ENCODE peak calls at places on chromosomes 1 and 21, in nine cellular contexts. R, X, N, L, C, O, B, Q and U are unnamed samples.

GRCh38 chr1:53616927-53617326 is 122.0 kb downstream of the GLIS1 start:
- DNase-seq in R (no peak), X (no peak), N (no peak), L (no peak), C (no peak), O (peak), B (no peak), Q (no peak), U (no peak)

GRCh38 chr1:145855426-145855948 is 3.4 kb downstream of the PIAS3 start:
- DNase-seq in R (no peak), X (no peak), N (no peak), L (no peak), C (no peak), O (no peak), B (no peak), Q (no peak), U (no peak)

GRCh38 chr1:170970256-170970655 is 34.9 kb downstream of the MROH9 start:
- DNase-seq in R (no peak), X (no peak), N (no peak), L (no peak), C (no peak), O (no peak), B (no peak), Q (no peak), U (no peak)

GRCh38 chr1:119884700-119885099 is 11.6 kb downstream of the ADAM30 start:
- DNase-seq in R (no peak), X (no peak), N (peak), L (no peak), C (no peak), O (no peak), B (no peak), Q (no peak), U (no peak)

GRCh38 chr1:232538224-232538942 is 91.5 kb downstream of the SIPA1L2 start:
- DNase-seq in R (peak), X (no peak), N (peak), L (no peak), C (no peak), O (peak), B (no peak), Q (no peak), U (no peak)

GRCh38 chr1:23202263-23202749 is 15.0 kb downstream of the HTR1D start:
- DNase-seq in R (no peak), X (no peak), N (peak), L (no peak), C (no peak), O (no peak), B (peak), Q (no peak), U (no peak)

GRCh38 chr1:161763522-161764098 is 2.5 kb upstream of the ATF6 start:
- DNase-seq in R (peak), X (peak), N (no peak), L (no peak), C (no peak), O (no peak), B (no peak), Q (no peak), U (no peak)

GRCh38 chr1:13812456-13813397 is 112.7 kb downstream of the PRDM2 start:
- DNase-seq in R (no peak), X (no peak), N (no peak), L (no peak), C (no peak), O (no peak), B (no peak), Q (no peak), U (no peak)

GRCh38 chr1:54671985-54672608 is 30.5 kb downstream of the MROH7 start:
- DNase-seq in R (peak), X (peak), N (peak), L (peak), C (no peak), O (peak), B (peak), Q (peak), U (no peak)

GRCh38 chr1:172356620-172357019 is 63.9 kb upstream of the C1orf105 start:
- DNase-seq in R (peak), X (no peak), N (peak), L (no peak), C (no peak), O (no peak), B (peak), Q (no peak), U (no peak)

GRCh38 chr21:41500354-41500753 is 7.6 kb downstream of the TMPRSS2 start:
- DNase-seq in R (no peak), X (no peak), N (no peak), L (no peak), C (no peak), O (no peak), B (no peak), Q (no peak), U (no peak)

GRCh38 chr1:229665912-229666558 is 40.0 kb downstream of the URB2 start:
- DNase-seq in R (no peak), X (no peak), N (no peak), L (no peak), C (no peak), O (no peak), B (no peak), Q (no peak), U (no peak)

GRCh38 chr1:210360852-210361477 is 32.3 kb downstream of the HHAT start:
- DNase-seq in R (peak), X (no peak), N (peak), L (peak), C (no peak), O (no peak), B (peak), Q (no peak), U (no peak)

GRCh38 chr1:44020464-44020863 is 10.8 kb downstream of the SLC6A9 start:
- DNase-seq in R (no peak), X (no peak), N (no peak), L (no peak), C (no peak), O (no peak), B (no peak), Q (no peak), U (no peak)

GRCh38 chr1:30045304-30046090 is 677.9 kb downstream of the MATN1 start:
- DNase-seq in R (no peak), X (no peak), N (no peak), L (no peak), C (no peak), O (no peak), B (no peak), Q (no peak), U (no peak)

GRCh38 chr1:237864338-237865244 is 26.1 kb downstream of the ZP4 start:
- DNase-seq in R (peak), X (no peak), N (peak), L (peak), C (peak), O (peak), B (no peak), Q (no peak), U (peak)

GRCh38 chr1:151716771-151717631 is at the start of gene CELF3:
- DNase-seq in R (no peak), X (peak), N (peak), L (peak), C (no peak), O (peak), B (no peak), Q (no peak), U (no peak)

GRCh38 chr1:167484726-167485125 is 33.6 kb downstream of the CD247 start:
- DNase-seq in R (no peak), X (no peak), N (no peak), L (no peak), C (no peak), O (no peak), B (no peak), Q (no peak), U (no peak)

GRCh38 chr1:192983349-192983980 is 75.7 kb downstream of the UCHL5 start:
- DNase-seq in R (no peak), X (no peak), N (no peak), L (peak), C (no peak), O (no peak), B (no peak), Q (no peak), U (no peak)

GRCh38 chr1:150543500-150544143 is 5.6 kb upstream of the ADAMTSL4 start:
- DNase-seq in R (no peak), X (no peak), N (peak), L (no peak), C (no peak), O (no peak), B (no peak), Q (no peak), U (no peak)

GRCh38 chr1:56461158-56462127 is 117.9 kb downstream of the PLPP3 start:
- DNase-seq in R (no peak), X (no peak), N (no peak), L (no peak), C (no peak), O (peak), B (no peak), Q (no peak), U (no peak)

GRCh38 chr1:71521655-71522264 is 440.9 kb upstream of the ZRANB2 start:
- DNase-seq in R (no peak), X (no peak), N (peak), L (no peak), C (no peak), O (peak), B (peak), Q (peak), U (no peak)

GRCh38 chr1:9368356-9368755 is 75.7 kb downstream of the SPSB1 start:
- DNase-seq in R (no peak), X (no peak), N (no peak), L (no peak), C (no peak), O (no peak), B (no peak), Q (no peak), U (no peak)

GRCh38 chr1:34113887-34114286 is 51.1 kb downstream of the CSMD2 start:
- DNase-seq in R (peak), X (no peak), N (peak), L (no peak), C (no peak), O (peak), B (peak), Q (no peak), U (no peak)

GRCh38 chr1:55146781-55147180 is 68.4 kb downstream of the USP24 start:
- DNase-seq in R (no peak), X (no peak), N (peak), L (no peak), C (no peak), O (no peak), B (no peak), Q (no peak), U (no peak)

GRCh38 chr21:29078884-29079765 is 5.7 kb upstream of the CCT8 start:
- DNase-seq in R (no peak), X (peak), N (no peak), L (no peak), C (peak), O (no peak), B (no peak), Q (no peak), U (peak)

GRCh38 chr1:8145525-8145924 is 119.4 kb upstream of the ERRFI1 start:
- DNase-seq in R (no peak), X (no peak), N (no peak), L (peak), C (no peak), O (no peak), B (no peak), Q (no peak), U (no peak)

GRCh38 chr1:153616144-153616884 is at the start of gene S100A14:
- DNase-seq in R (no peak), X (peak), N (no peak), L (peak), C (peak), O (no peak), B (no peak), Q (no peak), U (no peak)

GRCh38 chr1:36982708-36983107 is 51.6 kb downstream of the GRIK3 start:
- DNase-seq in R (no peak), X (no peak), N (no peak), L (no peak), C (no peak), O (peak), B (no peak), Q (no peak), U (no peak)

GRCh38 chr1:224852901-224853568 is 76.4 kb upstream of the DNAH14 start:
- DNase-seq in R (peak), X (no peak), N (peak), L (peak), C (no peak), O (no peak), B (peak), Q (no peak), U (no peak)

GRCh38 chr1:229339520-229339919 is 3.3 kb downstream of the CCSAP start:
- DNase-seq in R (no peak), X (no peak), N (no peak), L (no peak), C (no peak), O (no peak), B (no peak), Q (no peak), U (no peak)

GRCh38 chr1:2046953-2047748 is 3.1 kb upstream of the PRKCZ start:
- DNase-seq in R (no peak), X (peak), N (no peak), L (no peak), C (no peak), O (peak), B (no peak), Q (no peak), U (no peak)

GRCh38 chr21:36744560-36745231 is 45.8 kb downstream of the SIM2 start:
- DNase-seq in R (no peak), X (no peak), N (no peak), L (no peak), C (no peak), O (no peak), B (no peak), Q (no peak), U (no peak)

GRCh38 chr1:206829875-206830274 is 35.5 kb upstream of the IL20 start:
- DNase-seq in R (no peak), X (no peak), N (no peak), L (no peak), C (no peak), O (no peak), B (no peak), Q (no peak), U (no peak)

GRCh38 chr1:182806015-182806678 is 16.6 kb downstream of the NPL start:
- DNase-seq in R (no peak), X (no peak), N (no peak), L (no peak), C (no peak), O (peak), B (no peak), Q (no peak), U (no peak)
- TF ChIP-seq CTCF in R (no peak), X (no peak), N (no peak), L (no peak), C (no peak), O (no peak), B (no peak), Q (peak), U (no peak)

GRCh38 chr1:116415699-116416533 is 42.9 kb downstream of the ATP1A1 start:
- DNase-seq in R (no peak), X (no peak), N (peak), L (no peak), C (no peak), O (peak), B (no peak), Q (no peak), U (no peak)
- TF ChIP-seq CTCF in R (no peak), X (no peak), N (peak), L (no peak), C (no peak), O (no peak), B (no peak), Q (no peak), U (no peak)

GRCh38 chr1:243487036-243487648 is 231.3 kb downstream of the SDCCAG8 start:
- DNase-seq in R (no peak), X (no peak), N (no peak), L (no peak), C (no peak), O (no peak), B (no peak), Q (no peak), U (no peak)

GRCh38 chr1:243483952-243484351 is 228.1 kb downstream of the SDCCAG8 start:
- DNase-seq in R (no peak), X (no peak), N (no peak), L (peak), C (no peak), O (no peak), B (no peak), Q (no peak), U (no peak)

GRCh38 chr1:243481101-243481500 is 225.3 kb downstream of the SDCCAG8 start:
- DNase-seq in R (no peak), X (no peak), N (no peak), L (no peak), C (no peak), O (no peak), B (no peak), Q (no peak), U (no peak)

GRCh38 chr1:243482237-243483022 is 226.6 kb downstream of the SDCCAG8 start:
- DNase-seq in R (peak), X (no peak), N (peak), L (peak), C (no peak), O (peak), B (peak), Q (no peak), U (no peak)

DNA sequence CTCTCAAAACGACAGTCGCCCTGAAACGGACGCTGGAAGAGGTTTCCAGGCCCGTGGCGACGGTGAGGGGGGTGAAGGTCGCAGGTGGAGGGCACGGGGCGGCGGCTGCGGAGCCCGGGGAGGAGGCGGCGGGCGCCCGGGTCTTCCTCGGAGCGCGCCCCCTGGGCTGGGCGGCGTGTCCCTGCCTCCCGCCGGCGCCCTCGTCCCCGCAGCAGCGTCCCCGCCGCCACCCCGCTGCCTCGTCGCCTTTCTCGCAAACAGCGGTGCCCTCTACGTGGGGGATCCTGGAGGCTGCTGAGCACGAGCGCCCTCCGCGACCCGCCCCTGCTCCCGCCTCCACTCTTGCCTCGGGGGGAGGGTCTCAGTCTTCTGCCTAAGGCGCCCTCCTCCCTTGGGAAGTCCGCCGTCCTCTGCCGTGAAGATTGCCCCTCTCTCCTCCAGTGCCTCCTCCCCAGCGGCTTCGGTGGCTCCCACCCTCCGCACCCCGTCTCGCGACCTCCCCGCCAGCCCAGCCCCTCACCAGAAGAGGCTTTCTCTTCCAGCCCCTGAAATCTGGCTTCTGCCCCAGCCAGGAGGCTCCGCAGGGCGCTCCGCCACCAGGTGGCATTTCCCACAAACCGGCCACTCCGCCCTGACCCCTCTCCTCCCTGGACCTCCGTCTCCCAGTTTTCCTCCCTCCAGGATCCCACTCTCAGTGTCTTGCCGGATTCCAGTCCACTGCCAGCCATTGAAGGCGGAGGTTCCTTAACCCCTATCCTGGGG is 227.4 kb downstream of the SDCCAG8 start:
- DNase-seq in R (no peak), X (no peak), N (no peak), L (peak), C (no peak), O (peak), B (no peak), Q (no peak), U (no peak)
- TF ChIP-seq CTCF in R (peak), X (no peak), N (no peak), L (no peak), C (no peak), O (no peak), B (no peak), Q (peak), U (peak)

GRCh38 chr1:247451388-247452010 is 6.4 kb downstream of the OR2B11 start:
- DNase-seq in R (no peak), X (no peak), N (no peak), L (no peak), C (no peak), O (no peak), B (no peak), Q (no peak), U (no peak)

GRCh38 chr1:247445775-247446364 is 12.0 kb downstream of the OR2B11 start:
- DNase-seq in R (no peak), X (no peak), N (no peak), L (no peak), C (peak), O (no peak), B (no peak), Q (no peak), U (peak)

GRCh38 chr1:247444571-247444970 is 13.3 kb downstream of the OR2B11 start:
- DNase-seq in R (no peak), X (no peak), N (no peak), L (no peak), C (no peak), O (no peak), B (no peak), Q (no peak), U (no peak)

GRCh38 chr1:247447162-247447909 is 10.6 kb downstream of the OR2B11 start:
- DNase-seq in R (no peak), X (no peak), N (no peak), L (no peak), C (no peak), O (no peak), B (no peak), Q (no peak), U (no peak)

GRCh38 chr1:247448107-247448778 is 9.7 kb downstream of the OR2B11 start:
- DNase-seq in R (peak), X (no peak), N (peak), L (no peak), C (peak), O (peak), B (peak), Q (peak), U (no peak)
- TF ChIP-seq CTCF in R (no peak), X (no peak), N (no peak), L (no peak), C (no peak), O (no peak), B (no peak), Q (no peak), U (no peak)

DNA sequence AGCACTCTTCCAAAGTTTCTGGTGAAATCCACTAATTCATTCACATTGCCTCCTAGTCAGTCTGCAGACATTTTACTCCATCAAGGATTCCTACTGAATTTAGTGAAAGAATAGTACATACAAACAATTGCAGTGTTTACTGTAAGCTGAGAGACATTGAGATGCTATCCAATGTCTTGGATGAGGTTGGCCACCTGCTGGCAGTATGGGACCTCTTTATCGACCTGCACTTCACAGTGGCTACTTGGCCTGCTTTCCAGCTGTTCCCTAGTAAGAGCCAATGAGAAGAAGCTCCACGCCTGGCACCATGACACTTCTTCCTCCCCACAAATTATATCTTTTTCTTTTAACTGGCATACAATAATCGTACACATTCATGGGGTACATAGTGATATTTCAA is 51.5 kb upstream of the LRIF1 start:
- DNase-seq in R (no peak), X (no peak), N (no peak), L (no peak), C (no peak), O (no peak), B (no peak), Q (no peak), U (no peak)
- TF ChIP-seq CTCF in R (no peak), X (no peak), N (no peak), L (no peak), C (no peak), O (no peak), B (no peak), Q (no peak), U (no peak)

DNA sequence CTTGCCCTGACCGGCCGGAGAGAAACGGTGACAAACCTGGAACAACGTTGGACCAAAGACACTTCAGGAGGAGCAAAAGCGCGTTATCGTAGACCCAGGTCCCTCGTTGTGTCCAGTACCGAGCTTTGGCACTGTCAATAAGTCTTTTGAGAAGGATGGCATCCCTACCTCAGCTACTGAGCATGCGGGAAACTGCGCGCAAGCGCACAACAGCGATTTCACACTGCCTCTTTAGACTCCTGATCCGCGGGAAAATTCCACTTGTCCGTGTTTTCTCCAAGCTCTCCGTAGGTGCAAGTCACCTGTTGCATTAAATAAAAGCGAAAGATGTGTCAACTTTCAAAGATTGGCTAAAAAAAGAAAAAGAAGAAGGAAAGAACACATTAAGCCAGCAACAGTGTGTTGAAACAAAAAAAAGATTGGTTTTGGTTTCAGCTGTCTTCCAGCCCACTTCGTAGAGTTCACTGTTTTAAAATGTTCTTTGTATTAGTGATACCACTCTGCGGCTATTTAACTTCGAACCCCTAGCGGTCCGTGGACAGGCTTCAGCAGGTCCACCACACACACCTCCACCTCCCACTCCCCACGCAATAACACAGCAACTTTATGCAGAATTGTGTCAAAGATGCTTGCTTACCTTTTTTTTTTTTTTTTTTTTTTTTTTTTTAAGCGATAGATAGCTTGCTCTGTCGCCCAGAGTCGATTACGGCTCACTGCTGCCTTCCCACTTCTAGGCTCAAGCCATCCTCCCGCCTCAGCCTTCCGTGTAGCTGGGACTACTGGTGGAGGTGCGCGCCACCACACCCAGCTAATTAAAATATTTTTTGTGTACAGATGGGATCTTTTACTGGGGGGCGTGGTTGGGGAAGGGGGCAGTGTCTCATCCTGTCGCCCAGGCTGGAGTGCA is at the start of gene BPNT1:
- DNase-seq in R (peak), X (peak), N (peak), L (peak), C (peak), O (peak), B (peak), Q (peak), U (peak)
- TF ChIP-seq CTCF in R (no peak), X (no peak), N (no peak), L (no peak), C (no peak), O (no peak), B (no peak), Q (no peak), U (no peak)